ENCODE peak calls at places on chromosomes 7 and 10, in ten cellular contexts. S is stimulated activated CD4-positive, alpha-beta T cell treated with anti-CD3 and anti-CD28 coated beads, Interleukin-1b, Interleukin-23, amount 100 ng/mL, for 4 hours; M is mesenteric fat pad; V is lung; N is LoVo; E is T1000; B is nucleus accumbens; F is AG04449; P is GM19239; L is cardiac fibroblast. G is an unnamed sample.

GRCh38 chr7:41809487-41810257 is 106.8 kb upstream of the INHBA start:
- DNase-seq in S (no peak), M (no peak), V (no peak), N (no peak), E (no peak), B (no peak), F (no peak), P (no peak), L (peak; percentile 59), G (no peak)

GRCh38 chr10:133465950-133466474 is 12.3 kb downstream of the SCART1 start:
- DNase-seq in S (no peak), M (peak; percentile 64), V (peak; percentile 21), N (no peak), E (no peak), B (no peak), F (no peak), P (no peak), L (no peak), G (no peak)

GRCh38 chr7:139297795-139298194 is 43.3 kb upstream of the FMC1 start:
- DNase-seq in S (no peak), M (no peak), V (no peak), N (no peak), E (no peak), B (no peak), F (no peak), P (no peak), L (no peak), G (no peak)

GRCh38 chr10:103814626-103815370 is 40.6 kb downstream of the SH3PXD2A start:
- DNase-seq in S (no peak), M (no peak), V (no peak), N (no peak), E (no peak), B (no peak), F (no peak), P (no peak), L (no peak), G (no peak)

GRCh38 chr7:69864283-69864682 is 266.0 kb downstream of the AUTS2 start:
- DNase-seq in S (no peak), M (no peak), V (no peak), N (no peak), E (no peak), B (no peak), F (no peak), P (no peak), L (no peak), G (no peak)

GRCh38 chr10:118166951-118167350 is 120.2 kb upstream of the RAB11FIP2 start:
- DNase-seq in S (no peak), M (no peak), V (no peak), N (no peak), E (no peak), B (no peak), F (peak; percentile 40), P (no peak), L (no peak), G (no peak)

GRCh38 chr7:116259821-116260440 is 49.6 kb downstream of the TES start:
- DNase-seq in S (no peak), M (no peak), V (no peak), N (peak; percentile 40), E (no peak), B (no peak), F (peak; percentile 63), P (no peak), L (peak; percentile 93), G (no peak)

GRCh38 chr7:31371621-31372020 is 31.1 kb upstream of the NEUROD6 start:
- DNase-seq in S (no peak), M (no peak), V (no peak), N (no peak), E (no peak), B (no peak), F (no peak), P (no peak), L (no peak), G (no peak)

GRCh38 chr7:100677308-100678095 is 4.0 kb downstream of the GNB2 start:
- DNase-seq in S (no peak), M (no peak), V (no peak), N (no peak), E (no peak), B (no peak), F (no peak), P (peak; percentile 3), L (no peak), G (no peak)

GRCh38 chr7:135939-136338 is 56.4 kb upstream of the FAM20C start:
- DNase-seq in S (no peak), M (peak; percentile 30), V (no peak), N (no peak), E (no peak), B (no peak), F (no peak), P (no peak), L (no peak), G (no peak)

GRCh38 chr10:4867109-4867519 is 41.1 kb downstream of the AKR1E2 start:
- DNase-seq in S (no peak), M (no peak), V (no peak), N (no peak), E (no peak), B (no peak), F (no peak), P (no peak), L (no peak), G (no peak)

GRCh38 chr7:129948338-129948737 is 4.4 kb downstream of the UBE2H start:
- DNase-seq in S (no peak), M (peak; percentile 35), V (no peak), N (no peak), E (no peak), B (no peak), F (no peak), P (no peak), L (no peak), G (no peak)

GRCh38 chr7:141221007-141221612 is 147.2 kb downstream of the TMEM178B start:
- DNase-seq in S (no peak), M (no peak), V (no peak), N (no peak), E (no peak), B (no peak), F (no peak), P (no peak), L (no peak), G (no peak)

GRCh38 chr10:129958686-129959543 is 5.2 kb downstream of the EBF3 start:
- DNase-seq in S (no peak), M (no peak), V (no peak), N (no peak), E (no peak), B (no peak), F (no peak), P (no peak), L (peak; percentile 42), G (no peak)

GRCh38 chr7:50529093-50529862 is 35.9 kb downstream of the DDC start:
- DNase-seq in S (no peak), M (no peak), V (peak; percentile 16), N (no peak), E (no peak), B (no peak), F (no peak), P (no peak), L (no peak), G (no peak)

GRCh38 chr10:77555591-77556212 is 81.9 kb downstream of the KCNMA1 start:
- DNase-seq in S (no peak), M (no peak), V (no peak), N (no peak), E (no peak), B (no peak), F (no peak), P (no peak), L (peak; percentile 41), G (no peak)

GRCh38 chr10:118020365-118020764 is 26.4 kb downstream of the RAB11FIP2 start:
- DNase-seq in S (no peak), M (no peak), V (no peak), N (no peak), E (no peak), B (no peak), F (no peak), P (no peak), L (no peak), G (no peak)

GRCh38 chr10:100792544-100792943 is 47.2 kb downstream of the PAX2 start:
- DNase-seq in S (no peak), M (no peak), V (no peak), N (no peak), E (no peak), B (no peak), F (no peak), P (no peak), L (no peak), G (no peak)

GRCh38 chr10:9299966-9300365 is 1245.5 kb downstream of the GATA3 start:
- DNase-seq in S (no peak), M (no peak), V (no peak), N (no peak), E (no peak), B (no peak), F (no peak), P (no peak), L (no peak), G (no peak)

GRCh38 chr10:72740526-72740925 is 48.6 kb downstream of the MCU start:
- DNase-seq in S (no peak), M (no peak), V (no peak), N (peak; percentile 64), E (no peak), B (no peak), F (no peak), P (no peak), L (peak; percentile 66), G (no peak)

GRCh38 chr7:39949980-39950472 is at the start of gene CDK13:
- DNase-seq in S (peak; percentile 75), M (peak; percentile 93), V (peak; percentile 86), N (peak; percentile 86), E (peak; percentile 45), B (peak; percentile 85), F (no peak), P (peak; percentile 53), L (peak; percentile 70), G (peak; percentile 86)

GRCh38 chr7:154929006-154929726 is 73.8 kb downstream of the PAXIP1 start:
- DNase-seq in S (no peak), M (no peak), V (no peak), N (peak; percentile 25), E (no peak), B (no peak), F (no peak), P (no peak), L (no peak), G (no peak)